ENCODE peak calls at places on chromosomes 16 and 17, in seven cellular contexts. Q, B, X, K, I, G and O are unnamed samples.

GRCh38 chr17:61440697-61441096 is 11.5 kb upstream of the TBX4 start:
- DNase-seq in Q (no peak), B (no peak), X (no peak), K (no peak), I (no peak), G (no peak), O (no peak)

GRCh38 chr17:76998839-76999238 is 130.6 kb downstream of the MGAT5B start:
- DNase-seq in Q (no peak), B (no peak), X (no peak), K (no peak), I (no peak), G (peak; percentile 8), O (no peak)

GRCh38 chr17:57328109-57328882 is 72.0 kb downstream of the MSI2 start:
- DNase-seq in Q (peak; percentile 6), B (no peak), X (no peak), K (no peak), I (no peak), G (no peak), O (no peak)

GRCh38 chr16:57893559-57894389 is 77.2 kb downstream of the CNGB1 start:
- DNase-seq in Q (peak; percentile 78), B (no peak), X (no peak), K (no peak), I (no peak), G (no peak), O (no peak)

GRCh38 chr16:46972429-46972970 is 974 bp downstream of the DNAJA2 start:
- DNase-seq in Q (no peak), B (no peak), X (no peak), K (no peak), I (peak; percentile 29), G (no peak), O (no peak)

GRCh38 chr17:50098583-50098982 is 3.4 kb downstream of the PDK2 start:
- DNase-seq in Q (no peak), B (no peak), X (no peak), K (no peak), I (no peak), G (no peak), O (no peak)

GRCh38 chr17:16282522-16282921 is 65.5 kb downstream of the PIGL start:
- DNase-seq in Q (peak; percentile 66), B (no peak), X (no peak), K (no peak), I (no peak), G (no peak), O (no peak)

GRCh38 chr16:56970934-56971767 is 9.4 kb downstream of the CETP start:
- DNase-seq in Q (no peak), B (no peak), X (no peak), K (no peak), I (no peak), G (no peak), O (no peak)

GRCh38 chr16:15553313-15554088 is 89.5 kb downstream of the MARF1 start:
- DNase-seq in Q (no peak), B (peak; percentile 13), X (peak; percentile 25), K (no peak), I (no peak), G (peak; percentile 72), O (no peak)

GRCh38 chr17:38980455-38981217 is 13.4 kb upstream of the FBXO47 start:
- DNase-seq in Q (no peak), B (no peak), X (no peak), K (no peak), I (no peak), G (no peak), O (no peak)

GRCh38 chr16:4257646-4258556 is 14.9 kb downstream of the TFAP4 start:
- DNase-seq in Q (no peak), B (no peak), X (no peak), K (no peak), I (no peak), G (no peak), O (no peak)

GRCh38 chr17:28992202-28992601 is 13.6 kb downstream of the SEZ6 start:
- DNase-seq in Q (no peak), B (no peak), X (no peak), K (no peak), I (no peak), G (no peak), O (no peak)

GRCh38 chr16:89476811-89477261 is 13.5 kb downstream of the ANKRD11 start:
- DNase-seq in Q (no peak), B (no peak), X (no peak), K (no peak), I (no peak), G (no peak), O (no peak)